ENCODE peak calls at places on chromosome 14, in ten cellular contexts. One of them, this sample, is unnamed.

GRCh38 chr14:88568196-88568595 is 5.4 kb downstream of the ZC3H14 start:
- DNase-seq in cardiac fibroblast: no peak
- DNase-seq in neural progenitor cell: no peak
- DNase-seq in choroid plexus epithelial cell: no peak
- DNase-seq in fibroblast of the aortic adventitia: no peak
- DNase-seq in esophagus muscularis mucosa: no peak
- DNase-seq in IMR-90: no peak
- DNase-seq in psoas muscle: no peak
- DNase-seq in body of pancreas: no peak
- DNase-seq in brain microvascular endothelial cell: no peak
- DNase-seq in this sample: no peak

GRCh38 chr14:104290058-104290667 is 151.8 kb downstream of the KIF26A start:
- DNase-seq in neural progenitor cell: no peak
- DNase-seq in IMR-90: no peak
- DNase-seq in cardiac fibroblast: no peak
- DNase-seq in fibroblast of the aortic adventitia: no peak
- DNase-seq in psoas muscle: peak
- DNase-seq in esophagus muscularis mucosa: no peak
- DNase-seq in choroid plexus epithelial cell: no peak
- DNase-seq in body of pancreas: peak
- DNase-seq in brain microvascular endothelial cell: no peak
- DNase-seq in this sample: no peak

GRCh38 chr14:87833026-87833425 is 160.0 kb downstream of the GALC start:
- DNase-seq in esophagus muscularis mucosa: no peak
- DNase-seq in IMR-90: no peak
- DNase-seq in choroid plexus epithelial cell: no peak
- DNase-seq in neural progenitor cell: no peak
- DNase-seq in fibroblast of the aortic adventitia: no peak
- DNase-seq in psoas muscle: no peak
- DNase-seq in cardiac fibroblast: no peak
- DNase-seq in body of pancreas: no peak
- DNase-seq in brain microvascular endothelial cell: no peak
- DNase-seq in this sample: no peak

GRCh38 chr14:104093366-104094055 is 8.0 kb downstream of the ASPG start:
- DNase-seq in psoas muscle: peak
- DNase-seq in cardiac fibroblast: no peak
- DNase-seq in IMR-90: no peak
- DNase-seq in esophagus muscularis mucosa: no peak
- DNase-seq in fibroblast of the aortic adventitia: no peak
- DNase-seq in neural progenitor cell: no peak
- DNase-seq in brain microvascular endothelial cell: no peak
- DNase-seq in body of pancreas: no peak
- DNase-seq in choroid plexus epithelial cell: peak
- DNase-seq in this sample: no peak

GRCh38 chr14:55115433-55115832 is 13.6 kb upstream of the LGALS3 start:
- DNase-seq in psoas muscle: no peak
- DNase-seq in neural progenitor cell: no peak
- DNase-seq in choroid plexus epithelial cell: no peak
- DNase-seq in esophagus muscularis mucosa: no peak
- DNase-seq in body of pancreas: peak
- DNase-seq in IMR-90: no peak
- DNase-seq in fibroblast of the aortic adventitia: no peak
- DNase-seq in cardiac fibroblast: no peak
- DNase-seq in brain microvascular endothelial cell: no peak
- DNase-seq in this sample: no peak

GRCh38 chr14:104803916-104804371 is 3.0 kb downstream of the ZBTB42 start:
- DNase-seq in body of pancreas: peak
- DNase-seq in choroid plexus epithelial cell: peak
- DNase-seq in IMR-90: peak
- DNase-seq in cardiac fibroblast: no peak
- DNase-seq in fibroblast of the aortic adventitia: no peak
- DNase-seq in neural progenitor cell: no peak
- DNase-seq in psoas muscle: no peak
- DNase-seq in esophagus muscularis mucosa: no peak
- DNase-seq in brain microvascular endothelial cell: no peak
- DNase-seq in this sample: no peak

GRCh38 chr14:51004801-51005526 is 60.7 kb upstream of the PYGL start:
- DNase-seq in choroid plexus epithelial cell: peak
- DNase-seq in cardiac fibroblast: peak
- DNase-seq in fibroblast of the aortic adventitia: peak
- DNase-seq in IMR-90: peak
- DNase-seq in body of pancreas: no peak
- DNase-seq in brain microvascular endothelial cell: peak
- DNase-seq in esophagus muscularis mucosa: no peak
- DNase-seq in neural progenitor cell: no peak
- DNase-seq in psoas muscle: no peak
- DNase-seq in this sample: peak

GRCh38 chr14:82913396-82913795 is 1379.7 kb upstream of the SEL1L start:
- DNase-seq in neural progenitor cell: no peak
- DNase-seq in choroid plexus epithelial cell: no peak
- DNase-seq in cardiac fibroblast: no peak
- DNase-seq in psoas muscle: no peak
- DNase-seq in fibroblast of the aortic adventitia: no peak
- DNase-seq in IMR-90: no peak
- DNase-seq in body of pancreas: no peak
- DNase-seq in brain microvascular endothelial cell: no peak
- DNase-seq in esophagus muscularis mucosa: no peak
- DNase-seq in this sample: no peak

DNA sequence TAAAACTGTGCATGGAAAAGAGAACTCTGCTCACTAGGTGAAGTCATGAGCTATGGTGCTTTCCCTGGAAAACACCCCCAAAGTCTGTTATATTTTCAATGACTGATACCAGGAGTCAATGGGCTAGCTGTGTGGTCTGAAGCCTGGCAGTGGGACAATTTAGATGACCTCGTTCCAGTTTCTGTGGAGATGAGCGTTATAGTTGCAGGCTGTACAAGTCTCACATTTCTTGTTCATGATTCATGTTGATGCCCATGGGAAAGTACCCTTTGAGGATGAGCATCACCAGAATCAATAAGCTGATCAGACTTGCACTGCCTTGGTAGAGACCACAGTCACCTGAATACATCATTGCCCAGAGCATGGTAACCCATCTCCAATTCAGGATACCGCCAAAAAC is 70.7 kb downstream of the NOVA1 start:
- DNase-seq in cardiac fibroblast: peak
- DNase-seq in neural progenitor cell: no peak
- DNase-seq in fibroblast of the aortic adventitia: peak
- DNase-seq in IMR-90: peak
- DNase-seq in esophagus muscularis mucosa: no peak
- DNase-seq in psoas muscle: no peak
- DNase-seq in choroid plexus epithelial cell: no peak
- DNase-seq in body of pancreas: no peak
- DNase-seq in brain microvascular endothelial cell: no peak
- DNase-seq in this sample: peak
- TF ChIP-seq CTCF in cardiac fibroblast: no peak
- TF ChIP-seq CTCF in neural progenitor cell: no peak
- TF ChIP-seq CTCF in fibroblast of the aortic adventitia: no peak
- TF ChIP-seq CTCF in IMR-90: no peak
- TF ChIP-seq CTCF in esophagus muscularis mucosa: no peak
- TF ChIP-seq CTCF in psoas muscle: no peak
- TF ChIP-seq CTCF in choroid plexus epithelial cell: no peak
- TF ChIP-seq CTCF in body of pancreas: no peak
- TF ChIP-seq CTCF in brain microvascular endothelial cell: no peak
- TF ChIP-seq CTCF in this sample: no peak

DNA sequence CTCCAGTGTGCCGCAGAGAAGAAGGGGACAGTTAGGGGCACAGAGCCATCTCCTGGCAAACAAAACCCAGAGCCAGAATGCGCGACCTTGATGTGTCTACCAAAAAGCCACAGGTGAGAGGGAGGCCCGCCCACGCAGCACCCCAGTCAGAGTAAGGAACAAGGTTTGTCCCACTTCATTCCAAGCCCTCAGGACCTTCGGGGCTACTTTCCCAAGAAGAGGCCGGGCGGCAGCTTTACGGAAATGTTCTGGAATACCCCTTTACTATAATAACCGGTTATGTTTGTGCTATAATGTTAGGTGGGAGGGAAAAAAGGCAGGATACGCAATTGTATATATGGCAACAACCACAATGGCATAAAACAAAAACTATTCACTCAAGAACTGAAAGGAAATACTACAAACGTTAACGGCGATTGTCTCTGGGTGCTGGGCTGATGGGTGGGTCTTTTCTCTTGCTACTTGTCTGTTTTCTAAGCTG is 12.3 kb downstream of the CCDC88C start:
- DNase-seq in psoas muscle: no peak
- DNase-seq in brain microvascular endothelial cell: no peak
- DNase-seq in body of pancreas: peak
- DNase-seq in fibroblast of the aortic adventitia: no peak
- DNase-seq in esophagus muscularis mucosa: no peak
- DNase-seq in cardiac fibroblast: no peak
- DNase-seq in neural progenitor cell: no peak
- DNase-seq in choroid plexus epithelial cell: no peak
- DNase-seq in IMR-90: no peak
- DNase-seq in this sample: no peak
- H3K4me3 ChIP-seq in psoas muscle: no peak
- H3K4me3 ChIP-seq in brain microvascular endothelial cell: no peak
- H3K4me3 ChIP-seq in body of pancreas: no peak
- H3K4me3 ChIP-seq in fibroblast of the aortic adventitia: no peak
- H3K4me3 ChIP-seq in esophagus muscularis mucosa: no peak
- H3K4me3 ChIP-seq in cardiac fibroblast: no peak
- H3K4me3 ChIP-seq in neural progenitor cell: no peak
- H3K4me3 ChIP-seq in choroid plexus epithelial cell: no peak
- H3K4me3 ChIP-seq in IMR-90: no peak
- H3K4me3 ChIP-seq in this sample: no peak

GRCh38 chr14:100525615-100526014 is 61.6 kb downstream of the BEGAIN start:
- DNase-seq in fibroblast of the aortic adventitia: no peak
- DNase-seq in esophagus muscularis mucosa: no peak
- DNase-seq in psoas muscle: no peak
- DNase-seq in body of pancreas: no peak
- DNase-seq in IMR-90: no peak
- DNase-seq in cardiac fibroblast: no peak
- DNase-seq in neural progenitor cell: no peak
- DNase-seq in brain microvascular endothelial cell: no peak
- DNase-seq in choroid plexus epithelial cell: no peak
- DNase-seq in this sample: no peak

GRCh38 chr14:100523536-100524025 is 63.6 kb downstream of the BEGAIN start:
- DNase-seq in IMR-90: no peak
- DNase-seq in body of pancreas: no peak
- DNase-seq in psoas muscle: no peak
- DNase-seq in choroid plexus epithelial cell: no peak
- DNase-seq in fibroblast of the aortic adventitia: no peak
- DNase-seq in brain microvascular endothelial cell: no peak
- DNase-seq in esophagus muscularis mucosa: peak
- DNase-seq in neural progenitor cell: no peak
- DNase-seq in cardiac fibroblast: no peak
- DNase-seq in this sample: no peak

GRCh38 chr14:100524233-100524932 is 62.8 kb downstream of the BEGAIN start:
- DNase-seq in psoas muscle: no peak
- DNase-seq in body of pancreas: no peak
- DNase-seq in choroid plexus epithelial cell: no peak
- DNase-seq in brain microvascular endothelial cell: no peak
- DNase-seq in fibroblast of the aortic adventitia: no peak
- DNase-seq in esophagus muscularis mucosa: peak
- DNase-seq in neural progenitor cell: no peak
- DNase-seq in cardiac fibroblast: no peak
- DNase-seq in IMR-90: no peak
- DNase-seq in this sample: no peak

GRCh38 chr14:100526057-100526456 is 61.2 kb downstream of the BEGAIN start:
- DNase-seq in body of pancreas: no peak
- DNase-seq in brain microvascular endothelial cell: no peak
- DNase-seq in psoas muscle: no peak
- DNase-seq in neural progenitor cell: no peak
- DNase-seq in esophagus muscularis mucosa: no peak
- DNase-seq in cardiac fibroblast: no peak
- DNase-seq in fibroblast of the aortic adventitia: no peak
- DNase-seq in IMR-90: no peak
- DNase-seq in choroid plexus epithelial cell: no peak
- DNase-seq in this sample: no peak

DNA sequence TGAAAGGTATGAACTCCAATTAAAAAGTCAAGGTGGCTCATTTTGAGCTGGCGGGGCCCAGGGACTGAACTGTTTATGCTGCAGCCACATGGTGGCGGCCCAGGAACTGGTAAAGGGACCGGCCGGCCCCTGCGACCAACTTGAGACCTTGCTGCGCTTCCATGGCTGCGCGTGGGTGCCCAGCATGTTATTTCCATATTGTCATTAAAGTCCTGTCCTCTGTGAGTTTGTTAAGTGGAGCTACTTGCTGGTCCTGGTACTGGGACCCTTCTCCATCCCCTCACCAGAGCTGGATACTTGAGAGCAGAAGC is 62.3 kb downstream of the BEGAIN start:
- DNase-seq in esophagus muscularis mucosa: peak
- DNase-seq in cardiac fibroblast: peak
- DNase-seq in fibroblast of the aortic adventitia: no peak
- DNase-seq in psoas muscle: peak
- DNase-seq in body of pancreas: peak
- DNase-seq in choroid plexus epithelial cell: peak
- DNase-seq in neural progenitor cell: peak
- DNase-seq in IMR-90: peak
- DNase-seq in brain microvascular endothelial cell: peak
- DNase-seq in this sample: no peak
- TF ChIP-seq CTCF in esophagus muscularis mucosa: peak
- TF ChIP-seq CTCF in cardiac fibroblast: no peak
- TF ChIP-seq CTCF in fibroblast of the aortic adventitia: peak
- TF ChIP-seq CTCF in psoas muscle: no peak
- TF ChIP-seq CTCF in body of pancreas: peak
- TF ChIP-seq CTCF in choroid plexus epithelial cell: peak
- TF ChIP-seq CTCF in neural progenitor cell: peak
- TF ChIP-seq CTCF in IMR-90: peak
- TF ChIP-seq CTCF in brain microvascular endothelial cell: peak
- TF ChIP-seq CTCF in this sample: peak

GRCh38 chr14:67515386-67516079 is 17.6 kb upstream of the PLEKHH1 start:
- DNase-seq in body of pancreas: peak
- DNase-seq in psoas muscle: peak
- DNase-seq in choroid plexus epithelial cell: no peak
- DNase-seq in cardiac fibroblast: no peak
- DNase-seq in neural progenitor cell: no peak
- DNase-seq in esophagus muscularis mucosa: no peak
- DNase-seq in brain microvascular endothelial cell: no peak
- DNase-seq in IMR-90: no peak
- DNase-seq in fibroblast of the aortic adventitia: no peak
- DNase-seq in this sample: no peak

GRCh38 chr14:67513631-67514108 is 19.4 kb upstream of the PLEKHH1 start:
- DNase-seq in fibroblast of the aortic adventitia: no peak
- DNase-seq in psoas muscle: no peak
- DNase-seq in esophagus muscularis mucosa: no peak
- DNase-seq in cardiac fibroblast: no peak
- DNase-seq in body of pancreas: peak
- DNase-seq in choroid plexus epithelial cell: no peak
- DNase-seq in IMR-90: no peak
- DNase-seq in neural progenitor cell: no peak
- DNase-seq in brain microvascular endothelial cell: no peak
- DNase-seq in this sample: no peak

GRCh38 chr14:67512463-67513134 is 20.5 kb upstream of the PLEKHH1 start:
- DNase-seq in brain microvascular endothelial cell: no peak
- DNase-seq in psoas muscle: no peak
- DNase-seq in choroid plexus epithelial cell: no peak
- DNase-seq in neural progenitor cell: no peak
- DNase-seq in fibroblast of the aortic adventitia: no peak
- DNase-seq in body of pancreas: no peak
- DNase-seq in esophagus muscularis mucosa: no peak
- DNase-seq in cardiac fibroblast: no peak
- DNase-seq in IMR-90: no peak
- DNase-seq in this sample: no peak

GRCh38 chr14:67514650-67515385 is 18.3 kb upstream of the PLEKHH1 start:
- DNase-seq in choroid plexus epithelial cell: peak
- DNase-seq in fibroblast of the aortic adventitia: peak
- DNase-seq in esophagus muscularis mucosa: no peak
- DNase-seq in IMR-90: peak
- DNase-seq in body of pancreas: peak
- DNase-seq in neural progenitor cell: peak
- DNase-seq in brain microvascular endothelial cell: peak
- DNase-seq in psoas muscle: peak
- DNase-seq in cardiac fibroblast: peak
- DNase-seq in this sample: peak

GRCh38 chr14:67514203-67514607 is 18.9 kb upstream of the PLEKHH1 start:
- DNase-seq in neural progenitor cell: no peak
- DNase-seq in IMR-90: no peak
- DNase-seq in body of pancreas: peak
- DNase-seq in cardiac fibroblast: no peak
- DNase-seq in brain microvascular endothelial cell: no peak
- DNase-seq in choroid plexus epithelial cell: no peak
- DNase-seq in fibroblast of the aortic adventitia: peak
- DNase-seq in esophagus muscularis mucosa: no peak
- DNase-seq in psoas muscle: peak
- DNase-seq in this sample: no peak
- H3K4me3 ChIP-seq in neural progenitor cell: peak
- H3K4me3 ChIP-seq in IMR-90: peak
- H3K4me3 ChIP-seq in body of pancreas: no peak
- H3K4me3 ChIP-seq in cardiac fibroblast: peak
- H3K4me3 ChIP-seq in brain microvascular endothelial cell: peak
- H3K4me3 ChIP-seq in choroid plexus epithelial cell: peak
- H3K4me3 ChIP-seq in fibroblast of the aortic adventitia: peak
- H3K4me3 ChIP-seq in esophagus muscularis mucosa: peak
- H3K4me3 ChIP-seq in psoas muscle: peak
- H3K4me3 ChIP-seq in this sample: peak

This sample was measured in astrocyte of the spinal cord.